ENCODE peak calls at places on chromosomes 16 and 17, in eight cellular contexts. One of them, this sample, is unnamed.

GRCh38 chr16:87358250-87358649 is 25.3 kb downstream of the FBXO31 start:
- DNase-seq in NCI-H2081: no peak
- DNase-seq in astrocyte of the spinal cord: no peak
- DNase-seq in AG10803: no peak
- DNase-seq in KBM-7: no peak
- DNase-seq in HT-29: no peak
- DNase-seq in pancreas: no peak
- DNase-seq in stimulated activated CD4-positive, alpha-beta T cell treated with anti-CD3 and anti-CD28 coated beads, TNF-alpha, amount 100 ng/mL, for 1 hour: no peak
- DNase-seq in this sample: no peak

GRCh38 chr17:80999224-81000088 is 7.8 kb downstream of the CHMP6 start:
- DNase-seq in astrocyte of the spinal cord: no peak
- DNase-seq in stimulated activated CD4-positive, alpha-beta T cell treated with anti-CD3 and anti-CD28 coated beads, TNF-alpha, amount 100 ng/mL, for 1 hour: no peak
- DNase-seq in HT-29: no peak
- DNase-seq in NCI-H2081: no peak
- DNase-seq in KBM-7: no peak
- DNase-seq in pancreas: no peak
- DNase-seq in AG10803: no peak
- DNase-seq in this sample: no peak

GRCh38 chr17:82658331-82658730 is 10.1 kb upstream of the WDR45B start:
- DNase-seq in pancreas: no peak
- DNase-seq in stimulated activated CD4-positive, alpha-beta T cell treated with anti-CD3 and anti-CD28 coated beads, TNF-alpha, amount 100 ng/mL, for 1 hour: no peak
- DNase-seq in astrocyte of the spinal cord: no peak
- DNase-seq in NCI-H2081: no peak
- DNase-seq in HT-29: no peak
- DNase-seq in AG10803: no peak
- DNase-seq in KBM-7: no peak
- DNase-seq in this sample: no peak

GRCh38 chr17:39579318-39580081 is 28.2 kb downstream of the NEUROD2 start:
- DNase-seq in NCI-H2081: no peak
- DNase-seq in KBM-7: no peak
- DNase-seq in astrocyte of the spinal cord: no peak
- DNase-seq in pancreas: no peak
- DNase-seq in HT-29: no peak
- DNase-seq in stimulated activated CD4-positive, alpha-beta T cell treated with anti-CD3 and anti-CD28 coated beads, TNF-alpha, amount 100 ng/mL, for 1 hour: no peak
- DNase-seq in AG10803: no peak
- DNase-seq in this sample: no peak

GRCh38 chr16:69166946-69167930 is 19.7 kb upstream of the SNTB2 start:
- DNase-seq in NCI-H2081: no peak
- DNase-seq in HT-29: no peak
- DNase-seq in pancreas: no peak
- DNase-seq in KBM-7: no peak
- DNase-seq in AG10803: no peak
- DNase-seq in astrocyte of the spinal cord: peak
- DNase-seq in stimulated activated CD4-positive, alpha-beta T cell treated with anti-CD3 and anti-CD28 coated beads, TNF-alpha, amount 100 ng/mL, for 1 hour: no peak
- DNase-seq in this sample: no peak

GRCh38 chr16:4966736-4967453 is 8.8 kb downstream of the SEC14L5 start:
- DNase-seq in stimulated activated CD4-positive, alpha-beta T cell treated with anti-CD3 and anti-CD28 coated beads, TNF-alpha, amount 100 ng/mL, for 1 hour: no peak
- DNase-seq in HT-29: no peak
- DNase-seq in NCI-H2081: no peak
- DNase-seq in KBM-7: no peak
- DNase-seq in AG10803: no peak
- DNase-seq in pancreas: no peak
- DNase-seq in astrocyte of the spinal cord: no peak
- DNase-seq in this sample: no peak

GRCh38 chr16:20911361-20911760 is 10.8 kb downstream of the LYRM1 start:
- DNase-seq in astrocyte of the spinal cord: no peak
- DNase-seq in stimulated activated CD4-positive, alpha-beta T cell treated with anti-CD3 and anti-CD28 coated beads, TNF-alpha, amount 100 ng/mL, for 1 hour: no peak
- DNase-seq in AG10803: peak
- DNase-seq in HT-29: no peak
- DNase-seq in pancreas: no peak
- DNase-seq in NCI-H2081: no peak
- DNase-seq in KBM-7: no peak
- DNase-seq in this sample: no peak

GRCh38 chr17:55496094-55496881 is 15.0 kb downstream of the SMIM36 start:
- DNase-seq in NCI-H2081: no peak
- DNase-seq in astrocyte of the spinal cord: peak
- DNase-seq in HT-29: no peak
- DNase-seq in pancreas: no peak
- DNase-seq in stimulated activated CD4-positive, alpha-beta T cell treated with anti-CD3 and anti-CD28 coated beads, TNF-alpha, amount 100 ng/mL, for 1 hour: no peak
- DNase-seq in AG10803: peak
- DNase-seq in KBM-7: no peak
- DNase-seq in this sample: peak

GRCh38 chr16:83925957-83926725 is 26.9 kb upstream of the OSGIN1 start:
- DNase-seq in HT-29: no peak
- DNase-seq in KBM-7: no peak
- DNase-seq in stimulated activated CD4-positive, alpha-beta T cell treated with anti-CD3 and anti-CD28 coated beads, TNF-alpha, amount 100 ng/mL, for 1 hour: no peak
- DNase-seq in AG10803: no peak
- DNase-seq in astrocyte of the spinal cord: no peak
- DNase-seq in NCI-H2081: no peak
- DNase-seq in pancreas: no peak
- DNase-seq in this sample: no peak

GRCh38 chr16:85028638-85029412 is 1.2 kb downstream of the KIAA0513 start:
- DNase-seq in pancreas: peak
- DNase-seq in stimulated activated CD4-positive, alpha-beta T cell treated with anti-CD3 and anti-CD28 coated beads, TNF-alpha, amount 100 ng/mL, for 1 hour: peak
- DNase-seq in HT-29: peak
- DNase-seq in NCI-H2081: no peak
- DNase-seq in AG10803: peak
- DNase-seq in KBM-7: no peak
- DNase-seq in astrocyte of the spinal cord: peak
- DNase-seq in this sample: no peak

GRCh38 chr16:23712976-23713375 is at the start of gene ERN2:
- DNase-seq in AG10803: no peak
- DNase-seq in HT-29: peak
- DNase-seq in KBM-7: no peak
- DNase-seq in stimulated activated CD4-positive, alpha-beta T cell treated with anti-CD3 and anti-CD28 coated beads, TNF-alpha, amount 100 ng/mL, for 1 hour: no peak
- DNase-seq in NCI-H2081: no peak
- DNase-seq in pancreas: no peak
- DNase-seq in astrocyte of the spinal cord: no peak
- DNase-seq in this sample: no peak

GRCh38 chr17:73105448-73105847 is 13.0 kb upstream of the SLC39A11 start:
- DNase-seq in AG10803: no peak
- DNase-seq in HT-29: no peak
- DNase-seq in stimulated activated CD4-positive, alpha-beta T cell treated with anti-CD3 and anti-CD28 coated beads, TNF-alpha, amount 100 ng/mL, for 1 hour: no peak
- DNase-seq in pancreas: no peak
- DNase-seq in KBM-7: no peak
- DNase-seq in NCI-H2081: no peak
- DNase-seq in astrocyte of the spinal cord: no peak
- DNase-seq in this sample: no peak

This sample was measured in DMS 273 treated with DMSO at 0.1 percent for 48 hours.